ENCODE peak calls at places on chromosomes 3 and 15, in five cellular contexts. One of them, this sample, is unnamed.

GRCh38 chr3:44065311-44065710 is 176.4 kb upstream of the TOPAZ1 start:
- DNase-seq in activated naive CD4-positive, alpha-beta T cell: no peak
- DNase-seq in neural crest cell: no peak
- DNase-seq in NCI-H1694 treated with DMSO at 0.1 percent for 48 hours: no peak
- DNase-seq in progenitor cell of endocrine pancreas: no peak
- DNase-seq in this sample: no peak

GRCh38 chr3:187242900-187243299 is 45.6 kb downstream of the RTP1 start:
- DNase-seq in activated naive CD4-positive, alpha-beta T cell: no peak
- DNase-seq in NCI-H1694 treated with DMSO at 0.1 percent for 48 hours: no peak
- DNase-seq in neural crest cell: no peak
- DNase-seq in progenitor cell of endocrine pancreas: no peak
- DNase-seq in this sample: no peak

GRCh38 chr3:57855943-57856342 is 99.8 kb downstream of the SLMAP start:
- DNase-seq in NCI-H1694 treated with DMSO at 0.1 percent for 48 hours: no peak
- DNase-seq in progenitor cell of endocrine pancreas: no peak
- DNase-seq in activated naive CD4-positive, alpha-beta T cell: no peak
- DNase-seq in neural crest cell: no peak
- DNase-seq in this sample: no peak

GRCh38 chr15:76169013-76169412 is 109.2 kb downstream of the TMEM266 start:
- DNase-seq in progenitor cell of endocrine pancreas: no peak
- DNase-seq in neural crest cell: no peak
- DNase-seq in activated naive CD4-positive, alpha-beta T cell: no peak
- DNase-seq in NCI-H1694 treated with DMSO at 0.1 percent for 48 hours: peak
- DNase-seq in this sample: peak

GRCh38 chr15:69920232-69920631 is 177.5 kb downstream of the TLE3 start:
- DNase-seq in activated naive CD4-positive, alpha-beta T cell: no peak
- DNase-seq in progenitor cell of endocrine pancreas: no peak
- DNase-seq in NCI-H1694 treated with DMSO at 0.1 percent for 48 hours: no peak
- DNase-seq in neural crest cell: no peak
- DNase-seq in this sample: no peak

GRCh38 chr3:6392123-6392522 is 468.8 kb upstream of the GRM7 start:
- DNase-seq in progenitor cell of endocrine pancreas: no peak
- DNase-seq in NCI-H1694 treated with DMSO at 0.1 percent for 48 hours: no peak
- DNase-seq in neural crest cell: no peak
- DNase-seq in activated naive CD4-positive, alpha-beta T cell: no peak
- DNase-seq in this sample: no peak

GRCh38 chr15:23570466-23570865 is 5.0 kb downstream of the MKRN3 start:
- DNase-seq in progenitor cell of endocrine pancreas: no peak
- DNase-seq in activated naive CD4-positive, alpha-beta T cell: no peak
- DNase-seq in NCI-H1694 treated with DMSO at 0.1 percent for 48 hours: no peak
- DNase-seq in neural crest cell: peak
- DNase-seq in this sample: no peak

GRCh38 chr3:152257246-152258074 is 11.3 kb upstream of the MBNL1 start:
- DNase-seq in neural crest cell: no peak
- DNase-seq in activated naive CD4-positive, alpha-beta T cell: no peak
- DNase-seq in NCI-H1694 treated with DMSO at 0.1 percent for 48 hours: no peak
- DNase-seq in progenitor cell of endocrine pancreas: no peak
- DNase-seq in this sample: peak

GRCh38 chr15:70932397-70932796 is 39.8 kb downstream of the LRRC49 start:
- DNase-seq in neural crest cell: no peak
- DNase-seq in NCI-H1694 treated with DMSO at 0.1 percent for 48 hours: no peak
- DNase-seq in progenitor cell of endocrine pancreas: no peak
- DNase-seq in activated naive CD4-positive, alpha-beta T cell: no peak
- DNase-seq in this sample: no peak

GRCh38 chr3:113783463-113783862 is 36.6 kb downstream of the ATP6V1A start:
- DNase-seq in activated naive CD4-positive, alpha-beta T cell: no peak
- DNase-seq in progenitor cell of endocrine pancreas: no peak
- DNase-seq in NCI-H1694 treated with DMSO at 0.1 percent for 48 hours: no peak
- DNase-seq in neural crest cell: no peak
- DNase-seq in this sample: peak

GRCh38 chr15:68656438-68656739 is 77.6 kb downstream of the CORO2B start:
- DNase-seq in neural crest cell: no peak
- DNase-seq in progenitor cell of endocrine pancreas: no peak
- DNase-seq in activated naive CD4-positive, alpha-beta T cell: no peak
- DNase-seq in NCI-H1694 treated with DMSO at 0.1 percent for 48 hours: no peak
- DNase-seq in this sample: no peak

GRCh38 chr3:114597012-114597411 is 303.2 kb downstream of the TIGIT start:
- DNase-seq in activated naive CD4-positive, alpha-beta T cell: no peak
- DNase-seq in neural crest cell: no peak
- DNase-seq in NCI-H1694 treated with DMSO at 0.1 percent for 48 hours: no peak
- DNase-seq in progenitor cell of endocrine pancreas: no peak
- DNase-seq in this sample: no peak

GRCh38 chr3:71520186-71521020 is 63.1 kb downstream of the FOXP1 start:
- DNase-seq in activated naive CD4-positive, alpha-beta T cell: no peak
- DNase-seq in NCI-H1694 treated with DMSO at 0.1 percent for 48 hours: no peak
- DNase-seq in neural crest cell: no peak
- DNase-seq in progenitor cell of endocrine pancreas: no peak
- DNase-seq in this sample: no peak

GRCh38 chr3:108296239-108296638 is at the start of gene HHLA2:
- DNase-seq in neural crest cell: no peak
- DNase-seq in progenitor cell of endocrine pancreas: no peak
- DNase-seq in activated naive CD4-positive, alpha-beta T cell: no peak
- DNase-seq in NCI-H1694 treated with DMSO at 0.1 percent for 48 hours: no peak
- DNase-seq in this sample: no peak

GRCh38 chr15:25678498-25678865 is 184.6 kb downstream of the ATP10A start:
- DNase-seq in activated naive CD4-positive, alpha-beta T cell: no peak
- DNase-seq in NCI-H1694 treated with DMSO at 0.1 percent for 48 hours: no peak
- DNase-seq in progenitor cell of endocrine pancreas: no peak
- DNase-seq in neural crest cell: no peak
- DNase-seq in this sample: no peak

GRCh38 chr15:62163397-62163796 is 1.7 kb downstream of the C2CD4B start:
- DNase-seq in progenitor cell of endocrine pancreas: no peak
- DNase-seq in neural crest cell: no peak
- DNase-seq in NCI-H1694 treated with DMSO at 0.1 percent for 48 hours: no peak
- DNase-seq in activated naive CD4-positive, alpha-beta T cell: no peak
- DNase-seq in this sample: no peak

GRCh38 chr15:58241872-58242271 is 103.7 kb downstream of the AQP9 start:
- DNase-seq in progenitor cell of endocrine pancreas: no peak
- DNase-seq in neural crest cell: no peak
- DNase-seq in NCI-H1694 treated with DMSO at 0.1 percent for 48 hours: no peak
- DNase-seq in activated naive CD4-positive, alpha-beta T cell: no peak
- DNase-seq in this sample: no peak